ENCODE peak calls at places on chromosomes 6 and 20, in seven cellular contexts. J is fibroblast of the conjunctiva; X is HT1080; F is stimulated activated CD4-positive, alpha-beta T cell treated with anti-CD3 and anti-CD28 coated beads, TNF-alpha, amount 100 ng/mL, for 48 hours; E is caudate nucleus; H is pulmonary artery endothelial cell; V is mesothelial cell of epicardium. G is an unnamed sample.

GRCh38 chr6:138508676-138508988 is 9.3 kb upstream of the NHSL1 start:
- DNase-seq in J (no peak), X (no peak), F (no peak), E (no peak), H (no peak), V (no peak), G (no peak)

GRCh38 chr20:41538810-41539596 is 79.2 kb downstream of the CHD6 start:
- DNase-seq in J (no peak), X (no peak), F (no peak), E (no peak), H (no peak), V (no peak), G (no peak)

GRCh38 chr6:134134654-134135053 is 82.2 kb upstream of the SLC2A12 start:
- DNase-seq in J (no peak), X (no peak), F (no peak), E (no peak), H (no peak), V (no peak), G (no peak)

GRCh38 chr6:16257999-16258708 is 19.8 kb downstream of the GMPR start:
- DNase-seq in J (no peak), X (no peak), F (no peak), E (no peak), H (no peak), V (no peak), G (no peak)

GRCh38 chr20:62029951-62030350 is 35.7 kb downstream of the TAF4 start:
- DNase-seq in J (no peak), X (no peak), F (no peak), E (no peak), H (no peak), V (no peak), G (no peak)

GRCh38 chr20:64104667-64105451 is 2.5 kb downstream of the NPBWR2 start:
- DNase-seq in J (no peak), X (no peak), F (no peak), E (no peak), H (no peak), V (no peak), G (peak; percentile 1)

GRCh38 chr20:22403860-22404608 is 180.3 kb downstream of the FOXA2 start:
- DNase-seq in J (no peak), X (no peak), F (no peak), E (no peak), H (no peak), V (no peak), G (peak; percentile 20)

GRCh38 chr6:128719786-128720185 is 163.2 kb upstream of the LAMA2 start:
- DNase-seq in J (no peak), X (no peak), F (no peak), E (no peak), H (no peak), V (no peak), G (no peak)

GRCh38 chr6:156126535-156126934 is 650.6 kb upstream of the ARID1B start:
- DNase-seq in J (no peak), X (no peak), F (no peak), E (no peak), H (no peak), V (no peak), G (no peak)

GRCh38 chr6:90139272-90139817 is 157.3 kb downstream of the BACH2 start:
- DNase-seq in J (no peak), X (no peak), F (no peak), E (no peak), H (no peak), V (no peak), G (no peak)

GRCh38 chr6:88236961-88237360 is 70.8 kb upstream of the CNR1 start:
- DNase-seq in J (no peak), X (no peak), F (no peak), E (no peak), H (no peak), V (no peak), G (no peak)

GRCh38 chr6:63839485-63839884 is 203.9 kb downstream of the PHF3 start:
- DNase-seq in J (no peak), X (peak; percentile 37), F (no peak), E (no peak), H (no peak), V (no peak), G (peak; percentile 7)

GRCh38 chr6:5053038-5053437 is 32.1 kb upstream of the PPP1R3G start:
- DNase-seq in J (no peak), X (peak; percentile 51), F (no peak), E (no peak), H (peak; percentile 53), V (no peak), G (no peak)

GRCh38 chr20:1185781-1186334 is 1.1 kb upstream of the TMEM74B start:
- DNase-seq in J (peak; percentile 9), X (peak; percentile 26), F (peak; percentile 29), E (no peak), H (no peak), V (no peak), G (peak; percentile 73)

GRCh38 chr20:58627212-58628072 is 23.6 kb upstream of the STX16 start:
- DNase-seq in J (no peak), X (no peak), F (no peak), E (no peak), H (no peak), V (no peak), G (no peak)

GRCh38 chr6:7051780-7052440 is 55.9 kb upstream of the RREB1 start:
- DNase-seq in J (no peak), X (no peak), F (peak; percentile 15), E (no peak), H (no peak), V (peak; percentile 40), G (peak; percentile 56)

GRCh38 chr6:138909975-138910374 is 78.1 kb downstream of the REPS1 start:
- DNase-seq in J (no peak), X (no peak), F (no peak), E (no peak), H (no peak), V (no peak), G (no peak)

GRCh38 chr6:18733921-18734550 is 346.9 kb downstream of the RNF144B start:
- DNase-seq in J (no peak), X (no peak), F (no peak), E (no peak), H (no peak), V (no peak), G (no peak)

GRCh38 chr20:33825340-33826269 is 14.5 kb downstream of the CHMP4B start:
- DNase-seq in J (no peak), X (no peak), F (no peak), E (no peak), H (no peak), V (no peak), G (no peak)

GRCh38 chr20:62925420-62926228 is 681 bp downstream of the DIDO1 start:
- DNase-seq in J (no peak), X (peak; percentile 32), F (no peak), E (no peak), H (no peak), V (no peak), G (peak; percentile 50)

GRCh38 chr20:45408646-45409213 is 641 bp downstream of the DBNDD2 start:
- DNase-seq in J (no peak), X (no peak), F (no peak), E (no peak), H (no peak), V (no peak), G (no peak)

GRCh38 chr20:34642009-34642408 is 34.9 kb downstream of the PIGU start:
- DNase-seq in J (no peak), X (no peak), F (no peak), E (no peak), H (no peak), V (no peak), G (no peak)

GRCh38 chr6:110522427-110522826 is 46.0 kb upstream of the SLC22A16 start:
- DNase-seq in J (no peak), X (no peak), F (no peak), E (no peak), H (no peak), V (no peak), G (no peak)

GRCh38 chr6:140256213-140256612 is 881.8 kb upstream of the CITED2 start:
- DNase-seq in J (no peak), X (peak; percentile 39), F (no peak), E (no peak), H (no peak), V (no peak), G (peak; percentile 12)

GRCh38 chr6:100447900-100448700 is 16.6 kb downstream of the SIM1 start:
- DNase-seq in J (no peak), X (no peak), F (no peak), E (no peak), H (no peak), V (no peak), G (no peak)

GRCh38 chr6:133895573-133896343 is 6.8 kb downstream of the TCF21 start:
- DNase-seq in J (no peak), X (no peak), F (no peak), E (no peak), H (no peak), V (no peak), G (peak; percentile 22)

GRCh38 chr6:157004530-157004929 is 227.4 kb downstream of the ARID1B start:
- DNase-seq in J (no peak), X (no peak), F (no peak), E (no peak), H (no peak), V (no peak), G (no peak)

GRCh38 chr6:35804996-35805736 is at the start of gene LHFPL5:
- DNase-seq in J (no peak), X (no peak), F (no peak), E (no peak), H (no peak), V (peak; percentile 78), G (peak; percentile 67)

GRCh38 chr6:13367396-13367795 is 39.1 kb upstream of the TBC1D7 start:
- DNase-seq in J (no peak), X (no peak), F (no peak), E (no peak), H (no peak), V (no peak), G (no peak)

GRCh38 chr6:105318660-105319059 is 84.2 kb downstream of the PREP start:
- DNase-seq in J (no peak), X (peak; percentile 62), F (no peak), E (no peak), H (no peak), V (no peak), G (peak; percentile 82)

GRCh38 chr6:121436966-121437756 is 1.7 kb downstream of the GJA1 start:
- DNase-seq in J (peak; percentile 53), X (no peak), F (no peak), E (no peak), H (no peak), V (peak; percentile 29), G (peak; percentile 75)

GRCh38 chr6:138567052-138567451 is 67.8 kb upstream of the NHSL1 start:
- DNase-seq in J (no peak), X (no peak), F (no peak), E (no peak), H (no peak), V (no peak), G (no peak)

GRCh38 chr6:139698526-139699182 is 324.2 kb upstream of the CITED2 start:
- DNase-seq in J (peak; percentile 43), X (no peak), F (no peak), E (no peak), H (no peak), V (no peak), G (no peak)

GRCh38 chr6:167565884-167566491 is 241.1 kb downstream of the TTLL2 start:
- DNase-seq in J (no peak), X (peak; percentile 28), F (no peak), E (no peak), H (no peak), V (no peak), G (no peak)

GRCh38 chr6:63882208-63882607 is 246.6 kb downstream of the PHF3 start:
- DNase-seq in J (no peak), X (no peak), F (no peak), E (no peak), H (no peak), V (no peak), G (no peak)